ENCODE peak calls at places on chromosomes 6 and 20, in five cellular contexts. L, J, S, N and G are unnamed samples.

GRCh38 chr6:20302702-20303251 is 90.5 kb upstream of the MBOAT1 start:
- DNase-seq in N (no peak), J (no peak), S (peak; percentile 58), L (no peak), G (no peak)

GRCh38 chr6:8707956-8708772 is 272.8 kb upstream of the SLC35B3 start:
- DNase-seq in L (peak; percentile 27), J (peak; percentile 42), S (no peak), N (no peak), G (no peak)

GRCh38 chr6:154440422-154441043 is 70.0 kb downstream of the CNKSR3 start:
- DNase-seq in S (no peak), L (no peak), J (no peak), N (no peak), G (no peak)

GRCh38 chr6:139028658-139029469 is at the start of gene ABRACL:
- DNase-seq in J (peak; percentile 78), N (peak; percentile 45), S (peak; percentile 65), L (no peak), G (peak; percentile 85)

GRCh38 chr20:4633780-4634179 is 87.9 kb upstream of the PRND start:
- DNase-seq in S (no peak), L (no peak), N (no peak), J (no peak), G (no peak)

GRCh38 chr6:85078071-85078470 is 313.7 kb upstream of the TBX18 start:
- DNase-seq in N (no peak), S (no peak), L (peak; percentile 5), J (no peak), G (no peak)

GRCh38 chr20:47992021-47992467 is 206.8 kb upstream of the SULF2 start:
- DNase-seq in N (no peak), S (no peak), L (no peak), J (no peak), G (no peak)

GRCh38 chr20:39855799-39856198 is 833.2 kb downstream of the MAFB start:
- DNase-seq in J (no peak), N (no peak), L (no peak), S (no peak), G (no peak)

GRCh38 chr20:21395039-21395665 is 2.2 kb downstream of the NKX2-4 start:
- DNase-seq in J (no peak), L (no peak), S (no peak), N (no peak), G (no peak)

GRCh38 chr20:24634855-24635254 is 165.4 kb downstream of the SYNDIG1 start:
- DNase-seq in L (peak; percentile 42), N (no peak), J (peak; percentile 14), S (peak; percentile 47), G (no peak)

DNA sequence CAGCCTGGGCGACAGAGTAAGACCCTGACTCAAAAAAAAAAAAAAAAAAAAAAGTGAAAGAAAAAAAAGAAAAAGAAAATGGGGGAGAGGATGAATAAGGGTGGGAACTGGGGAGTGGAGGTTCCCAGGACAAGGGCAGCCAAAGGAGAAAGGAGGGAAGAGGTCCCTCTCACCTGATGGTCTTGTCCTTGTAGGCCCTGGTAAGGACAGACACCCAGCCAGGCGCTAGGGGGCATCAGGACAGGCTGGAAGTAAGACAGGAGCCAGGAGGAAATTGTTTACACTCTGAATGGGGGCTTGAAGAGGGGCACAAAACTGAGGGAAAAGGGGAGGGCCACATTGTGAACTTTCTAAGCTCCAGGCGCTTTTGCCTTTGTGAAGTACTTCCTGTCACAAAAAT is 2.3 kb upstream of the ALDH5A1 start:
- DNase-seq in N (no peak), L (peak; percentile 58), S (peak; percentile 24), J (peak; percentile 43), G (no peak)
- TF ChIP-seq FOXM1 in N (no peak), L (no peak), S (no peak), J (no peak), G (no peak)

DNA sequence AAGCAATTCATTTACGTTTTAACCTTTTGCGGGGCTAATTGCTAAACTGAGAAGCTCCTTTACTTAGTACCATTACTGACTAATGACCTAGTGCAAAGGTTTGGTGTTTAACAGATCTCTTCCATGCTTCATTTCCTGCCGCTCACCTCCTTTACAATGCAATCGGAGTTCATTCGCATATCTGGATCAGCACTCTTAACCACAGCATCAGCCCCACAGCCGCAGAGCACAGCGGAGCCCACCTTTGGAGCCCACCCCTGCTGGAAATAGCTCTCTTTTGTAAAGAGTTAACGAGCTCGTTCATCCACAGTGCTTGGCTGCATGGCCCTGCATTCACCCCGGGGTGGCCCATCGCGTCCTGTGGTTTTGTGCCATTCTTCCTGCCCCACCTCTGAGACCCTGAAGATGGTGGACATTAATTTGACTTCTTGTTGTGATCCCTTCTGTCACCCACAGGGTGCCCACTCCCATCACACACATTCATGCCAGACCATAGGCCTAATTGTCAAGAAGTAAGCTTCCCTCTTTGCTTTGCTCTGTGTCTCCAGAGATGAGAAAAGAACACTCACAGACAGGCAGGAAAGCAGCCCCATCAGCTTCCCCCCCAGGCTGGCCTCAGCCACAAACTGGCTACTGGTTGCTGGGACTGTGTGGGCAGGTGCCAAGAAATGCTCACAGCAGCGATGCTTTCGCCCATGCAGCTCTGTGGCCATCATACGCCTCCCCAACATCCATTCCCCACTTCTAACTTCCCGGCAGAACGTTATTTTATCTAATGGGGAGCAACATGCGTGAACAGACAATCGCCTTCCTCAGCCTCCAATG is 167.1 kb downstream of the LRFN2 start:
- DNase-seq in J (no peak), N (no peak), S (no peak), L (no peak), G (no peak)
- TF ChIP-seq FOXM1 in J (no peak), N (no peak), S (no peak), L (no peak), G (no peak)

GRCh38 chr6:12645941-12646340 is 70.6 kb upstream of the PHACTR1 start:
- DNase-seq in S (no peak), L (no peak), J (no peak), N (no peak), G (no peak)
- TF ChIP-seq FOXM1 in S (no peak), L (no peak), J (no peak), N (no peak), G (no peak)

GRCh38 chr6:152246554-152247337 is 390.4 kb downstream of the SYNE1 start:
- DNase-seq in J (no peak), S (no peak), L (no peak), N (no peak), G (no peak)

GRCh38 chr6:152250127-152250526 is 387.0 kb downstream of the SYNE1 start:
- DNase-seq in S (no peak), N (no peak), J (no peak), L (no peak), G (no peak)

GRCh38 chr6:152244998-152245630 is 392.0 kb downstream of the SYNE1 start:
- DNase-seq in J (no peak), S (no peak), L (no peak), N (no peak), G (no peak)

DNA sequence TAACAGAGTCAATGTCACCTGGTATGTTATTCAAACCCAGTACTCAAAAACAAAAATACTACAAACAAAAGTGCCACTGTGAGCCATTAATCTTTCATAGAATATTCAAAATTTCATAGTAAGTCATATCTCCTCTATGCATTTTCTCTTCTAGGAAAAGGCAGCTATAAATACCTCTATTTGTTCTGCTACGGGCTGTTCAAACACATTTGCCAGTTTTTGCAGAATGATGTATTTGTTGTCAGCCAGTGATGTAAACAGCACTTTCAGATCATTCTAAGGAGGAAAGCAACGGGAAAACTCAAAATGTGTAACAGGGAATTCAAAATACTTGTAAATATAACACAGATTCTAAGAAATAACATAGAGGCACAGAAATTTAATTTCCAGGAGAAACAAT is 388.2 kb downstream of the SYNE1 start:
- DNase-seq in J (no peak), N (no peak), S (no peak), L (no peak), G (no peak)
- TF ChIP-seq FOXM1 in J (no peak), N (no peak), S (no peak), L (no peak), G (no peak)

DNA sequence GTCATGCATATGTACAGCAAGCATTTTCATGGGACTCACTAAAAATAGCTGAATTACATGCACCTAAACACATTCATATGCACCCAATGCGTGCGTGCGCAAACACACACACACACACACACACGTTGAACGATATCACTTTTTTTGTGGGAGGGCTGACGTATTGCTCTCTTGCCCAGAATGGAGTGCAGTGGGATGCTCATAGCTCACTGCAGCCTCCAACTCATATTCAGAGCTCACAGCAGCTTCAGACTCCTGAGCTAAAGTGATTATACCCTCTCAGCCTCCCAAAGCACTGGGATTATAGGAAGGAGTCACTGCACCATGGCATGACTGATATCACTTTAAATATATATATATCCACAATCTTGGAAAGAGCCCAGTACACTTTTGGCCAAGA is 620.4 kb upstream of the MANEA start:
- DNase-seq in S (no peak), J (no peak), N (no peak), L (no peak), G (no peak)
- TF ChIP-seq FOXM1 in S (no peak), J (no peak), N (no peak), L (no peak), G (no peak)

DNA sequence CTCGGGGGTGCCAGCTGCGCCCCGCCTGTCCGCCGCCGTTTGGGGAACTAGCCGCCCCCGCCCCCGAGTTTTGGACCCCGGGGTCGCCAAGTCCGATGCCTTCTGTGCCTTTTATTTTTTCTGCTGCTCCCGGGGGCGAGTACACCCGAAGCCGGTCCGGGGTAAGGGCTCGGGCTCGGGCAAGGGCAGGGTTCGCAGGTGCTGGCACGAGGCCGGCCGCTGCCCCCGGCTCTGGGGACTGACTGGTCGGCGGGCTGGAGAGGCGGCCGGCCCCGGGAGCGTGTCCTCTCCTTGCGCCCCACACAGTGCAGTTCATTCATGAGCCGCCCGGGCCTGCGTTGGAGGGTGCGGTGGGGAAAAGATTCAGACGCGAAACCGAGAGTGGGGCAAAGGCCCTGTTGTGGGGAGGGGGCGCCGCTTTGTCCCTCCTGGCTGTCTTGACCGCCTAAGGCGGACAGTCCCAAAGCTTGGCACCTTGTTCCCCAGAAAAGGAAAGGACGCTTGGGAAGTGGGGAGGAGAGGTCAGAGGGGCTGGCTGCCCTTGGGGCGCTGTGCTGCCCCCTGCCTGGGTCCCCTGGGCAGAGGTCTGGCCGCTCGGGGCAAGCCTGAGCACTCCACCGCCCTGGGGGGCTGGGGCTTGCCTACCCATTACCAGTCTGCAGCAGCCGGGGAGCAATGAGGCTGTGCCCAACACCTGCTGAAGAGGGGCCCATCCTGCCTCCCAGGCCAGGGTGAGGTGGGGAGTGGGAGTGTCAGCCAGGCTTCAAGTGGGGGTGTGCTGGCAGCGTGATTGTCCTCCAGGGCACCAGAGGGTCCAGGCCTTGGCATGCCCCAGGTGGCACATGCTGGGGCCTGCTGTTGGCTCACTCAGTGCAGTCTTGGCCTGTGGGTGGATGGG is 915 bp downstream of the TMEM63B start:
- DNase-seq in N (no peak), L (peak; percentile 35), S (peak; percentile 52), J (peak; percentile 49), G (peak; percentile 82)
- TF ChIP-seq FOXM1 in N (no peak), L (no peak), S (no peak), J (no peak), G (no peak)

DNA sequence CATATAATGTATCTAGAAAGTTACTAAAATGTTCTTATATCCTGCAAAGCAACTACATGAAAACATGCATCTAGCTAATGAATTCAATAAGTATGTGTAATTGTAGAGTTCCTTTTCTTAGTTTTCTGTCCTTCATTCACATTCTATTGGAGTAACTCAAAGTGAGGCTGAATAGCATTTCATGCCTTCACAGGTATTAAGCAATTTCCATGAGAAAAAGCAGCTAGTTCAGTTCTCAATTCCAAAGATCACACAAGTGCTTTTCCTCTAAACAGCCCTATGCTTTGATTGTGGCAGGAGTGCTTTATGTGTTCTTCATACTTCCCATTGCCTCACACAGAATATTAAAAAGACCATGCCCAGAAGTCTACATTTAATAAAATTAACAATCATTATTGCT is 274.9 kb downstream of the RFPL4B start:
- DNase-seq in S (no peak), N (no peak), L (no peak), J (no peak), G (no peak)
- TF ChIP-seq FOXM1 in S (no peak), N (no peak), L (no peak), J (no peak), G (no peak)

GRCh38 chr20:45300961-45301360 is 5.7 kb upstream of the RBPJL start:
- DNase-seq in L (peak; percentile 56), J (peak; percentile 71), S (peak; percentile 73), N (no peak), G (peak; percentile 79)
- TF ChIP-seq FOXM1 in L (no peak), J (no peak), S (no peak), N (no peak), G (no peak)